ENCODE peak calls at places on chromosome 17, in ten cellular contexts. O is renal cortical epithelial cell; Y is cardiac fibroblast; V is DND-41; H is omental fat pad; W is GM19239; B is NCI-H1417; E is stimulated activated CD8-positive, alpha-beta memory T cell treated with anti-CD3 and anti-CD28 coated beads, Interleukin-7, amount 100 ng/mL, for 24 hours; P is HTR-8/SVneo; G is GOT3. I is an unnamed sample.

GRCh38 chr17:73667184-73667959 is 23.1 kb upstream of the SDK2 start:
- DNase-seq in B (no peak), V (peak), W (no peak), Y (no peak), E (no peak), O (no peak), P (no peak), G (no peak), H (no peak), I (no peak)

GRCh38 chr17:75096082-75096625 is 8.4 kb downstream of the SLC16A5 start:
- DNase-seq in E (no peak), H (no peak), B (no peak), V (no peak), G (no peak), O (peak), W (no peak), P (peak), Y (peak), I (peak)

GRCh38 chr17:77242118-77242800 is 101.5 kb downstream of the SEC14L1 start:
- DNase-seq in H (no peak), W (no peak), P (no peak), G (no peak), Y (no peak), B (peak), V (no peak), E (no peak), O (no peak), I (no peak)

GRCh38 chr17:56478836-56479447 is 114.6 kb upstream of the NOG start:
- DNase-seq in P (peak), Y (peak), H (no peak), O (peak), V (peak), E (no peak), B (peak), W (no peak), G (no peak), I (peak)

GRCh38 chr17:82592751-82593589 is 55.3 kb downstream of the WDR45B start:
- DNase-seq in V (peak), H (no peak), P (peak), O (peak), B (peak), G (peak), Y (peak), E (no peak), W (peak), I (peak)

GRCh38 chr17:82244413-82245140 is 15.7 kb downstream of the SLC16A3 start:
- DNase-seq in V (peak), W (no peak), B (peak), E (no peak), Y (peak), P (no peak), H (no peak), O (no peak), G (no peak), I (no peak)

GRCh38 chr17:31400481-31400950 is 9.0 kb downstream of the RAB11FIP4 start:
- DNase-seq in V (no peak), P (no peak), E (no peak), G (no peak), H (no peak), B (no peak), W (no peak), Y (no peak), O (no peak), I (no peak)

GRCh38 chr17:80819422-80820164 is 172.0 kb upstream of the CHMP6 start:
- DNase-seq in W (no peak), P (no peak), V (no peak), B (no peak), G (no peak), E (no peak), H (no peak), O (no peak), Y (no peak), I (no peak)

GRCh38 chr17:70767102-70767701 is 597.9 kb downstream of the KCNJ2 start:
- DNase-seq in V (peak), Y (peak), E (no peak), P (peak), H (no peak), B (peak), G (no peak), O (peak), W (no peak), I (peak)

GRCh38 chr17:61116577-61116976 is 283.1 kb upstream of the TBX2 start:
- DNase-seq in E (no peak), W (no peak), Y (no peak), B (no peak), P (no peak), O (no peak), G (no peak), V (no peak), H (no peak), I (no peak)

GRCh38 chr17:5785343-5785742 is 201.0 kb upstream of the NLRP1 start:
- DNase-seq in G (no peak), W (no peak), E (no peak), Y (peak), B (no peak), V (no peak), P (no peak), H (no peak), O (peak), I (peak)

GRCh38 chr17:56949595-56949994 is 11.3 kb downstream of the COIL start:
- DNase-seq in E (no peak), G (no peak), Y (no peak), P (no peak), O (no peak), W (no peak), V (no peak), H (no peak), B (no peak), I (no peak)

GRCh38 chr17:44078412-44078811 is 7.9 kb downstream of the G6PC3 start:
- DNase-seq in Y (no peak), O (no peak), B (no peak), P (no peak), E (no peak), H (no peak), V (no peak), W (no peak), G (no peak), I (no peak)

GRCh38 chr17:37066322-37066905 is 117.7 kb downstream of the AATF start:
- DNase-seq in V (no peak), Y (no peak), E (no peak), H (no peak), O (no peak), B (no peak), P (no peak), W (no peak), G (no peak), I (no peak)

GRCh38 chr17:65515959-65516948 is 45.2 kb downstream of the AXIN2 start:
- DNase-seq in Y (no peak), P (no peak), B (peak), W (no peak), V (no peak), H (no peak), E (no peak), G (no peak), O (peak), I (no peak)

GRCh38 chr17:59330314-59330942 is 1.0 kb upstream of the YPEL2 start:
- DNase-seq in W (no peak), O (peak), E (no peak), G (no peak), Y (no peak), V (no peak), P (no peak), B (peak), H (peak), I (peak)

GRCh38 chr17:77708049-77708448 is 250.5 kb upstream of the TNRC6C start:
- DNase-seq in V (no peak), Y (no peak), G (no peak), B (no peak), H (no peak), O (no peak), E (no peak), P (no peak), W (no peak), I (no peak)

GRCh38 chr17:71163121-71163812 is 957.6 kb upstream of the SOX9 start:
- DNase-seq in O (peak), E (no peak), G (no peak), Y (no peak), B (peak), P (no peak), V (no peak), H (no peak), W (no peak), I (no peak)

GRCh38 chr17:83109793-83110645 is 30.6 kb downstream of the METRNL start:
- DNase-seq in O (peak), G (peak), E (no peak), W (no peak), P (peak), B (no peak), V (no peak), Y (peak), H (peak), I (peak)

GRCh38 chr17:21419299-21420239 is 43.4 kb downstream of the KCNJ12 start:
- DNase-seq in P (no peak), G (no peak), W (no peak), V (peak), E (no peak), B (no peak), Y (no peak), H (no peak), O (no peak), I (no peak)

GRCh38 chr17:7250655-7251329 is 742 bp downstream of the CTDNEP1 start:
- DNase-seq in O (no peak), Y (no peak), P (no peak), G (no peak), B (no peak), E (no peak), W (no peak), V (peak), H (no peak), I (no peak)

GRCh38 chr17:29726721-29727252 is 104.1 kb upstream of the CORO6 start:
- DNase-seq in O (peak), P (peak), B (no peak), H (no peak), E (no peak), V (peak), G (no peak), Y (peak), W (no peak), I (peak)

GRCh38 chr17:38512473-38513058 is 84.3 kb downstream of the ARHGAP23 start:
- DNase-seq in V (no peak), B (no peak), E (no peak), P (no peak), H (no peak), Y (no peak), G (no peak), W (no peak), O (no peak), I (no peak)

GRCh38 chr17:1485311-1485747 is 7.2 kb downstream of the MYO1C start:
- DNase-seq in P (no peak), Y (peak), O (no peak), G (no peak), W (peak), B (peak), H (no peak), V (no peak), E (no peak), I (no peak)

GRCh38 chr17:3826191-3826590 is 19.9 kb downstream of the NCBP3 start:
- DNase-seq in H (no peak), B (no peak), V (no peak), G (no peak), P (no peak), O (no peak), Y (no peak), W (no peak), E (no peak), I (no peak)

GRCh38 chr17:73646409-73647305 is 2.4 kb upstream of the SDK2 start:
- DNase-seq in V (no peak), B (peak), H (no peak), E (no peak), W (no peak), O (no peak), G (no peak), Y (no peak), P (no peak), I (no peak)

GRCh38 chr17:39627170-39627716 is 491 bp downstream of the PPP1R1B start:
- DNase-seq in P (no peak), H (no peak), W (no peak), E (no peak), V (no peak), G (no peak), B (peak), O (no peak), Y (no peak), I (no peak)

GRCh38 chr17:39939588-39940419 is 12.3 kb downstream of the LRRC3C start:
- DNase-seq in E (no peak), P (peak), Y (peak), B (peak), O (no peak), H (no peak), V (peak), W (no peak), G (no peak), I (peak)

GRCh38 chr17:31472137-31472536 is 80.7 kb downstream of the RAB11FIP4 start:
- DNase-seq in E (no peak), B (no peak), H (no peak), G (no peak), O (no peak), P (no peak), V (no peak), Y (no peak), W (no peak), I (no peak)

GRCh38 chr17:33642002-33642401 is 348.9 kb upstream of the ASIC2 start:
- DNase-seq in O (no peak), G (no peak), E (no peak), Y (no peak), B (no peak), W (peak), P (no peak), H (no peak), V (no peak), I (no peak)

GRCh38 chr17:81070541-81071246 is 35.7 kb downstream of the BAIAP2 start:
- DNase-seq in P (no peak), W (no peak), Y (no peak), O (no peak), B (no peak), E (no peak), G (no peak), H (no peak), V (no peak), I (no peak)

GRCh38 chr17:48209973-48210372 is 102.4 kb downstream of the SNX11 start:
- DNase-seq in H (no peak), B (no peak), Y (no peak), E (no peak), G (no peak), W (no peak), P (no peak), O (no peak), V (no peak), I (no peak)

GRCh38 chr17:36777118-36777517 is 160.2 kb upstream of the LHX1 start:
- DNase-seq in Y (peak), V (peak), P (peak), G (no peak), E (no peak), O (peak), H (no peak), W (no peak), B (no peak), I (no peak)

GRCh38 chr17:74738051-74738996 is 1.3 kb downstream of the RAB37 start:
- DNase-seq in H (no peak), W (peak), G (no peak), E (peak), O (no peak), B (no peak), P (no peak), Y (no peak), V (peak), I (no peak)

GRCh38 chr17:44464037-44464436 is 39.2 kb downstream of the GPATCH8 start:
- DNase-seq in E (no peak), O (peak), W (no peak), Y (peak), P (no peak), H (no peak), B (no peak), G (no peak), V (no peak), I (no peak)

GRCh38 chr17:8176197-8176940 is at the start of gene TMEM107:
- DNase-seq in E (no peak), G (peak), Y (peak), P (no peak), B (peak), V (peak), W (no peak), O (peak), H (no peak), I (peak)